ENCODE peak calls at places on chromosomes 3 and 15, in eight cellular contexts. M, Y, P, S, Q, B, A and G are unnamed samples.

GRCh38 chr3:99647081-99647480 is 8.7 kb downstream of the COL8A1 start:
- DNase-seq in Y (no peak), S (no peak), B (no peak), P (no peak), A (no peak), M (no peak), Q (no peak), G (no peak)

GRCh38 chr3:154050216-154050615 is 71.0 kb upstream of the ARHGEF26 start:
- DNase-seq in A (no peak), Y (no peak), M (no peak), B (no peak), Q (no peak), P (no peak), S (no peak), G (no peak)

GRCh38 chr3:38662544-38662943 is 13.1 kb upstream of the SCN5A start:
- DNase-seq in Y (no peak), A (no peak), M (no peak), Q (no peak), S (peak; percentile 96), B (peak; percentile 18), P (no peak), G (no peak)

GRCh38 chr3:187066228-187066995 is 72.9 kb downstream of the RPL39L start:
- DNase-seq in B (peak; percentile 5), Q (peak; percentile 39), Y (no peak), A (no peak), P (no peak), S (peak; percentile 95), M (peak; percentile 17), G (no peak)

GRCh38 chr3:128335621-128336296 is 130.9 kb downstream of the DNAJB8 start:
- DNase-seq in S (peak; percentile 62), A (no peak), Q (no peak), M (no peak), Y (no peak), B (no peak), P (no peak), G (no peak)

GRCh38 chr15:69357773-69358765 is 56.1 kb upstream of the KIF23 start:
- DNase-seq in M (no peak), S (peak; percentile 37), B (no peak), Q (no peak), A (peak; percentile 72), Y (no peak), P (no peak), G (peak; percentile 82)

GRCh38 chr3:71702131-71703024 is 22.8 kb downstream of the EIF4E3 start:
- DNase-seq in P (no peak), Q (no peak), Y (no peak), M (peak; percentile 20), S (peak; percentile 45), A (no peak), B (no peak), G (no peak)

GRCh38 chr3:34793066-34793465 is 846.3 kb upstream of the ARPP21 start:
- DNase-seq in S (no peak), Q (no peak), P (no peak), B (no peak), Y (no peak), M (no peak), A (no peak), G (no peak)

GRCh38 chr15:28861031-28861534 is 12.6 kb upstream of the GOLGA6L7 start:
- DNase-seq in A (no peak), Q (no peak), S (no peak), M (no peak), Y (no peak), B (no peak), P (no peak), G (peak; percentile 17)

GRCh38 chr3:16112910-16113504 is 61.5 kb upstream of the GALNT15 start:
- DNase-seq in P (no peak), Y (no peak), M (no peak), Q (no peak), S (no peak), A (no peak), B (no peak), G (no peak)

GRCh38 chr3:196638922-196639516 is 475 bp upstream of the NRROS start:
- DNase-seq in A (peak; percentile 73), S (no peak), Q (no peak), P (no peak), Y (no peak), B (no peak), M (no peak), G (no peak)

GRCh38 chr3:134910026-134910425 is 115.0 kb downstream of the EPHB1 start:
- DNase-seq in Y (no peak), S (no peak), P (no peak), M (no peak), Q (no peak), B (no peak), A (no peak), G (no peak)

GRCh38 chr3:17983106-17983505 is 240.7 kb upstream of the TBC1D5 start:
- DNase-seq in M (no peak), A (no peak), Y (no peak), P (no peak), S (no peak), B (no peak), Q (no peak), G (no peak)

GRCh38 chr3:178155521-178155920 is 380.7 kb upstream of the KCNMB2 start:
- DNase-seq in Q (no peak), A (no peak), Y (no peak), M (no peak), B (no peak), P (no peak), S (peak; percentile 8), G (no peak)